ENCODE peak calls at places on chromosomes 1 and 21, in six cellular contexts. E is dorsolateral prefrontal cortex; B is occipital lobe; N is GM23248; T is stimulated activated CD8-positive, alpha-beta memory T cell treated with anti-CD3 and anti-CD28 coated beads, Interleukin-12 subunit alpha, Interleukin-12 subunit beta, amount 100 ng/mL, for 1 hour; G is WERI-Rb-1. U is an unnamed sample.

GRCh38 chr1:244383278-244383884 is 68.3 kb downstream of the ADSS2 start:
- DNase-seq in E (no peak), B (no peak), N (no peak), T (no peak), G (no peak), U (no peak)

GRCh38 chr1:199954701-199955100 is 72.8 kb upstream of the NR5A2 start:
- DNase-seq in E (no peak), B (no peak), N (peak), T (no peak), G (peak), U (no peak)

GRCh38 chr1:206979379-206980043 is 9.3 kb upstream of the FCAMR start:
- DNase-seq in E (no peak), B (no peak), N (peak), T (no peak), G (peak), U (peak)

GRCh38 chr21:16454371-16454770 is 724.6 kb downstream of the USP25 start:
- DNase-seq in E (no peak), B (no peak), N (peak), T (no peak), G (no peak), U (no peak)

GRCh38 chr21:31335957-31336738 is 7.9 kb downstream of the TIAM1 start:
- DNase-seq in E (no peak), B (peak), N (peak), T (no peak), G (no peak), U (no peak)

GRCh38 chr1:83588140-83588539 is 410.8 kb downstream of the TTLL7 start:
- DNase-seq in E (no peak), B (no peak), N (no peak), T (no peak), G (no peak), U (no peak)

GRCh38 chr1:923131-923990 is at the start of gene SAMD11:
- DNase-seq in E (peak), B (peak), N (peak), T (peak), G (peak), U (no peak)

GRCh38 chr21:36322083-36322424 is 2.1 kb downstream of the MORC3 start:
- DNase-seq in E (no peak), B (no peak), N (no peak), T (no peak), G (no peak), U (no peak)

GRCh38 chr1:22815043-22815365 is 104.4 kb downstream of the EPHB2 start:
- DNase-seq in E (no peak), B (no peak), N (no peak), T (no peak), G (no peak), U (no peak)

GRCh38 chr1:229900220-229900619 is 166.8 kb upstream of the GALNT2 start:
- DNase-seq in E (no peak), B (no peak), N (no peak), T (no peak), G (no peak), U (no peak)

GRCh38 chr1:209667103-209667502 is 8.1 kb upstream of the G0S2 start:
- DNase-seq in E (no peak), B (no peak), N (no peak), T (no peak), G (no peak), U (no peak)

GRCh38 chr1:98277111-98277510 is 356.3 kb upstream of the DPYD start:
- DNase-seq in E (no peak), B (no peak), N (peak), T (no peak), G (no peak), U (no peak)

GRCh38 chr1:152110365-152110859 is 4.8 kb downstream of the TCHH start:
- DNase-seq in E (no peak), B (no peak), N (peak), T (no peak), G (peak), U (no peak)

GRCh38 chr1:213244664-213245091 is 193.6 kb downstream of the RPS6KC1 start:
- DNase-seq in E (peak), B (no peak), N (peak), T (peak), G (peak), U (no peak)

GRCh38 chr1:38860464-38860816 is 868 bp upstream of the RRAGC start:
- DNase-seq in E (no peak), B (no peak), N (peak), T (no peak), G (no peak), U (no peak)

GRCh38 chr1:163824006-163824405 is 502.3 kb downstream of the NUF2 start:
- DNase-seq in E (no peak), B (no peak), N (peak), T (no peak), G (no peak), U (no peak)

GRCh38 chr21:39137248-39138186 is 45.7 kb downstream of the PSMG1 start:
- DNase-seq in E (no peak), B (no peak), N (peak), T (no peak), G (no peak), U (no peak)

GRCh38 chr1:11052839-11053757 is 6.1 kb upstream of the MASP2 start:
- DNase-seq in E (no peak), B (no peak), N (peak), T (no peak), G (peak), U (no peak)

GRCh38 chr1:156489166-156489934 is 11.2 kb downstream of the MEF2D start:
- DNase-seq in E (peak), B (peak), N (peak), T (no peak), G (peak), U (no peak)

GRCh38 chr1:46557403-46557802 is 6.0 kb upstream of the KNCN start:
- DNase-seq in E (no peak), B (no peak), N (no peak), T (no peak), G (no peak), U (no peak)

GRCh38 chr1:15424146-15424667 is 14.0 kb upstream of the CTRC start:
- DNase-seq in E (no peak), B (no peak), N (no peak), T (no peak), G (no peak), U (no peak)

GRCh38 chr1:229048896-229049295 is 222.0 kb upstream of the RAB4A start:
- DNase-seq in E (no peak), B (no peak), N (no peak), T (no peak), G (no peak), U (peak)

GRCh38 chr1:99886841-99887240 is 36.7 kb downstream of the AGL start:
- DNase-seq in E (no peak), B (no peak), N (peak), T (no peak), G (no peak), U (no peak)

GRCh38 chr1:10744044-10744443 is 52.4 kb downstream of the CASZ1 start:
- DNase-seq in E (no peak), B (no peak), N (no peak), T (no peak), G (no peak), U (no peak)

GRCh38 chr1:208235983-208236761 is 8.0 kb downstream of the PLXNA2 start:
- DNase-seq in E (no peak), B (no peak), N (peak), T (no peak), G (no peak), U (no peak)

GRCh38 chr1:219555031-219555667 is 57.8 kb downstream of the ZC3H11B start:
- DNase-seq in E (no peak), B (no peak), N (peak), T (no peak), G (no peak), U (no peak)

GRCh38 chr1:108142773-108143394 is 57.3 kb downstream of the SLC25A24 start:
- DNase-seq in E (no peak), B (no peak), N (peak), T (no peak), G (no peak), U (no peak)

GRCh38 chr21:37032877-37033471 is 26.5 kb downstream of the RIPPLY3 start:
- DNase-seq in E (no peak), B (no peak), N (peak), T (no peak), G (no peak), U (no peak)

GRCh38 chr1:148310807-148311206 is 158.7 kb upstream of the NBPF11 start:
- DNase-seq in E (no peak), B (no peak), N (no peak), T (no peak), G (no peak), U (no peak)

GRCh38 chr1:41739061-41739955 is 179.4 kb downstream of the HIVEP3 start:
- DNase-seq in E (peak), B (no peak), N (no peak), T (peak), G (no peak), U (no peak)

GRCh38 chr1:45957684-45958083 is 154.3 kb downstream of the MAST2 start:
- DNase-seq in E (no peak), B (no peak), N (no peak), T (no peak), G (no peak), U (no peak)

GRCh38 chr1:6177681-6178380 is 2.3 kb downstream of the CHD5 start:
- DNase-seq in E (no peak), B (no peak), N (no peak), T (no peak), G (no peak), U (no peak)

GRCh38 chr1:27555700-27556424 is 48.1 kb downstream of the AHDC1 start:
- DNase-seq in E (no peak), B (no peak), N (no peak), T (no peak), G (no peak), U (no peak)

GRCh38 chr1:201457508-201457960 is 11.5 kb downstream of the PHLDA3 start:
- DNase-seq in E (no peak), B (no peak), N (peak), T (no peak), G (no peak), U (no peak)

GRCh38 chr1:28329395-28330153 is 734 bp downstream of the MED18 start:
- DNase-seq in E (no peak), B (peak), N (peak), T (peak), G (peak), U (no peak)

GRCh38 chr1:97820470-97821188 is 100.2 kb downstream of the DPYD start:
- DNase-seq in E (no peak), B (no peak), N (peak), T (no peak), G (no peak), U (no peak)

U was measured in vagina.